ENCODE peak calls at places on chromosomes 7 and 10, in nine cellular contexts. V is suprapubic skin, O is GM12891, C is A549, K is body of pancreas, D is tibial nerve, W is H54, J is HCT116, M is adrenal gland. H is an unnamed sample.

GRCh38 chr10:112490543-112490942 is 43.5 kb downstream of the VTI1A start:
- DNase-seq in V (no peak), O (no peak), C (no peak), K (no peak), D (no peak), W (no peak), J (peak), M (no peak), H (no peak)

GRCh38 chr7:116863168-116863670 is 832 bp downstream of the CAPZA2 start:
- DNase-seq in V (no peak), O (no peak), C (peak), K (no peak), D (no peak), W (no peak), J (no peak), M (peak), H (no peak)

GRCh38 chr7:158885624-158886023 is 29.3 kb downstream of the DYNC2I1 start:
- DNase-seq in V (no peak), O (no peak), C (peak), K (no peak), D (no peak), W (no peak), J (no peak), M (no peak), H (no peak)

GRCh38 chr10:1274098-1274745 is 218.0 kb downstream of the WDR37 start:
- DNase-seq in V (peak), O (no peak), C (no peak), K (no peak), D (no peak), W (no peak), J (no peak), M (no peak), H (peak)

GRCh38 chr7:105707381-105707780 is 126.1 kb upstream of the EFCAB10 start:
- DNase-seq in V (no peak), O (no peak), C (no peak), K (no peak), D (no peak), W (no peak), J (no peak), M (no peak), H (no peak)

GRCh38 chr10:131891196-131891928 is 9.4 kb upstream of the PPP2R2D start:
- DNase-seq in V (no peak), O (no peak), C (peak), K (no peak), D (no peak), W (no peak), J (no peak), M (no peak), H (no peak)

GRCh38 chr10:43208147-43209063 is 58.5 kb downstream of the RASGEF1A start:
- DNase-seq in V (peak), O (no peak), C (no peak), K (no peak), D (no peak), W (no peak), J (no peak), M (peak), H (no peak)

GRCh38 chr10:5619366-5620211 is 46.8 kb downstream of the ASB13 start:
- DNase-seq in V (no peak), O (no peak), C (no peak), K (no peak), D (peak), W (no peak), J (no peak), M (no peak), H (no peak)

GRCh38 chr10:88553116-88553752 is 29.9 kb downstream of the RNLS start:
- DNase-seq in V (no peak), O (no peak), C (peak), K (peak), D (peak), W (peak), J (peak), M (peak), H (no peak)

GRCh38 chr7:74334026-74334425 is 44.8 kb downstream of the CLIP2 start:
- DNase-seq in V (no peak), O (no peak), C (no peak), K (peak), D (no peak), W (no peak), J (no peak), M (no peak), H (no peak)

GRCh38 chr10:5356479-5356763 is 8.3 kb upstream of the UCN3 start:
- DNase-seq in V (no peak), O (no peak), C (no peak), K (no peak), D (no peak), W (no peak), J (no peak), M (no peak), H (no peak)

GRCh38 chr7:14071045-14071444 is 81.6 kb upstream of the ETV1 start:
- DNase-seq in V (no peak), O (no peak), C (no peak), K (no peak), D (no peak), W (no peak), J (no peak), M (no peak), H (no peak)

GRCh38 chr10:29535778-29536459 is 98.9 kb downstream of the SVIL start:
- DNase-seq in V (no peak), O (no peak), C (no peak), K (no peak), D (no peak), W (no peak), J (no peak), M (no peak), H (peak)

GRCh38 chr10:1243486-1244182 is 187.4 kb downstream of the WDR37 start:
- DNase-seq in V (no peak), O (no peak), C (no peak), K (no peak), D (no peak), W (no peak), J (no peak), M (no peak), H (no peak)

GRCh38 chr7:77479536-77480088 is 57.5 kb upstream of the PTPN12 start:
- DNase-seq in V (no peak), O (no peak), C (peak), K (no peak), D (no peak), W (no peak), J (no peak), M (no peak), H (no peak)

GRCh38 chr10:78623577-78624215 is 445.1 kb upstream of the ZMIZ1 start:
- DNase-seq in V (no peak), O (no peak), C (peak), K (peak), D (no peak), W (peak), J (peak), M (peak), H (no peak)

GRCh38 chr7:157523766-157524421 is 187.1 kb downstream of the DNAJB6 start:
- DNase-seq in V (no peak), O (no peak), C (no peak), K (no peak), D (no peak), W (no peak), J (no peak), M (peak), H (peak)

GRCh38 chr7:40306596-40306995 is 171.8 kb downstream of the SUGCT start:
- DNase-seq in V (no peak), O (no peak), C (no peak), K (no peak), D (no peak), W (no peak), J (no peak), M (no peak), H (no peak)

GRCh38 chr10:113329121-113329596 is 223.7 kb upstream of the HABP2 start:
- DNase-seq in V (no peak), O (no peak), C (no peak), K (no peak), D (no peak), W (no peak), J (no peak), M (no peak), H (no peak)

GRCh38 chr7:109126404-109127050 is 556.9 kb downstream of the DNAJB9 start:
- DNase-seq in V (no peak), O (no peak), C (no peak), K (no peak), D (no peak), W (no peak), J (no peak), M (no peak), H (no peak)

GRCh38 chr7:24756545-24756988 is 697 bp downstream of the GSDME start:
- DNase-seq in V (no peak), O (no peak), C (no peak), K (no peak), D (no peak), W (no peak), J (no peak), M (no peak), H (no peak)

GRCh38 chr10:118007773-118008172 is 39.0 kb downstream of the RAB11FIP2 start:
- DNase-seq in V (no peak), O (no peak), C (no peak), K (no peak), D (no peak), W (no peak), J (no peak), M (no peak), H (no peak)

GRCh38 chr7:767941-768729 is 41.1 kb upstream of the PRKAR1B start:
- DNase-seq in V (no peak), O (no peak), C (no peak), K (no peak), D (no peak), W (no peak), J (no peak), M (no peak), H (no peak)

GRCh38 chr7:78179211-78179610 is 380.6 kb downstream of the PHTF2 start:
- DNase-seq in V (no peak), O (no peak), C (no peak), K (no peak), D (no peak), W (no peak), J (no peak), M (no peak), H (no peak)

GRCh38 chr7:7956531-7957221 is 11.9 kb upstream of the GLCCI1 start:
- DNase-seq in V (no peak), O (no peak), C (no peak), K (no peak), D (no peak), W (no peak), J (no peak), M (no peak), H (no peak)

GRCh38 chr10:22631646-22632278 is 82.6 kb downstream of the PIP4K2A start:
- DNase-seq in V (no peak), O (no peak), C (no peak), K (no peak), D (no peak), W (no peak), J (no peak), M (no peak), H (no peak)

GRCh38 chr10:110529596-110530011 is 31.9 kb downstream of the DUSP5 start:
- DNase-seq in V (no peak), O (no peak), C (no peak), K (no peak), D (no peak), W (no peak), J (no peak), M (no peak), H (peak)

GRCh38 chr10:110643670-110644597 is at the start of gene RBM20:
- DNase-seq in V (no peak), O (peak), C (no peak), K (peak), D (no peak), W (peak), J (no peak), M (peak), H (no peak)

GRCh38 chr10:17423641-17424186 is 30.7 kb downstream of the ST8SIA6 start:
- DNase-seq in V (no peak), O (no peak), C (no peak), K (no peak), D (no peak), W (no peak), J (no peak), M (no peak), H (no peak)

GRCh38 chr10:95290801-95291633 is at the start of gene PDLIM1:
- DNase-seq in V (peak), O (peak), C (peak), K (peak), D (no peak), W (peak), J (no peak), M (peak), H (peak)
- TF ChIP-seq POLR2A in V (peak), O (peak), C (peak), K (peak), D (peak), W (peak), J (peak), M (peak), H (no peak)

GRCh38 chr7:12211054-12212050 is at the start of gene TMEM106B:
- DNase-seq in V (peak), O (peak), C (peak), K (peak), D (peak), W (peak), J (peak), M (peak), H (peak)
- TF ChIP-seq POLR2A in V (no peak), O (peak), C (peak), K (peak), D (peak), W (peak), J (no peak), M (peak), H (no peak)

GRCh38 chr10:101694674-101695403 is at the start of gene FBXW4:
- DNase-seq in V (peak), O (peak), C (peak), K (peak), D (no peak), W (peak), J (no peak), M (peak), H (peak)
- TF ChIP-seq POLR2A in V (peak), O (peak), C (peak), K (peak), D (peak), W (peak), J (peak), M (peak), H (no peak)

GRCh38 chr10:34272316-34272715 is 542.8 kb downstream of the PARD3 start:
- DNase-seq in V (no peak), O (no peak), C (no peak), K (no peak), D (no peak), W (no peak), J (no peak), M (no peak), H (no peak)
- TF ChIP-seq POLR2A in V (no peak), O (no peak), C (no peak), K (no peak), D (no peak), W (no peak), J (no peak), M (no peak), H (no peak)

H was measured in lower leg skin.